ENCODE peak calls at places on chromosomes 13 and 19, in nine cellular contexts. O, Q, P, X, A, S, I, W and K are unnamed samples.
A peak's percentile ranks its signal among the peaks of the same experiment; 100 is the strongest.

GRCh38 chr19:38024991-38025716 is 118.1 kb downstream of the SIPA1L3 start:
- DNase-seq in O (no peak), Q (no peak), P (no peak), X (no peak), A (no peak), S (no peak), I (no peak), W (no peak), K (no peak)

GRCh38 chr19:55408320-55408836 is 790 bp upstream of the UBE2S start:
- DNase-seq in O (no peak), Q (no peak), P (no peak), X (no peak), A (no peak), S (no peak), I (no peak), W (no peak), K (no peak)

GRCh38 chr19:35090160-35090794 is 25.3 kb upstream of the FXYD3 start:
- DNase-seq in O (peak; percentile 28), Q (peak; percentile 71), P (no peak), X (no peak), A (peak; percentile 69), S (peak; percentile 28), I (no peak), W (no peak), K (peak; percentile 56)

GRCh38 chr19:57233207-57233606 is 2.4 kb downstream of the AURKC start:
- DNase-seq in O (no peak), Q (no peak), P (no peak), X (no peak), A (no peak), S (no peak), I (no peak), W (no peak), K (no peak)

GRCh38 chr13:102628559-102628958 is 31.8 kb downstream of the TPP2 start:
- DNase-seq in O (no peak), Q (no peak), P (no peak), X (no peak), A (no peak), S (no peak), I (no peak), W (no peak), K (no peak)

GRCh38 chr19:58387338-58388174 is 487 bp downstream of the RPS5 start:
- DNase-seq in O (no peak), Q (no peak), P (no peak), X (no peak), A (peak; percentile 21), S (no peak), I (no peak), W (no peak), K (no peak)

GRCh38 chr19:2650515-2650914 is 52.0 kb downstream of the GNG7 start:
- DNase-seq in O (no peak), Q (no peak), P (no peak), X (no peak), A (no peak), S (no peak), I (no peak), W (no peak), K (no peak)

GRCh38 chr19:3353493-3353892 is 12.9 kb upstream of the NFIC start:
- DNase-seq in O (no peak), Q (no peak), P (no peak), X (no peak), A (no peak), S (no peak), I (no peak), W (no peak), K (no peak)

GRCh38 chr19:50159078-50159477 is 4.0 kb downstream of the IZUMO2 start:
- DNase-seq in O (no peak), Q (no peak), P (no peak), X (no peak), A (no peak), S (no peak), I (no peak), W (no peak), K (no peak)

GRCh38 chr13:81409284-81409683 is 1068.4 kb upstream of the SPRY2 start:
- DNase-seq in O (no peak), Q (no peak), P (no peak), X (no peak), A (no peak), S (no peak), I (no peak), W (no peak), K (no peak)

GRCh38 chr19:29880498-29881081 is 61.4 kb upstream of the URI1 start:
- DNase-seq in O (no peak), Q (no peak), P (no peak), X (no peak), A (no peak), S (no peak), I (no peak), W (no peak), K (no peak)

GRCh38 chr13:111976474-111977183 is 90.3 kb upstream of the SOX1 start:
- DNase-seq in O (no peak), Q (no peak), P (no peak), X (no peak), A (no peak), S (no peak), I (no peak), W (no peak), K (no peak)

GRCh38 chr13:44412341-44412935 is 38.8 kb downstream of the SERP2 start:
- DNase-seq in O (no peak), Q (no peak), P (no peak), X (no peak), A (no peak), S (no peak), I (peak; percentile 37), W (no peak), K (no peak)

GRCh38 chr13:48038763-48039162 is 1.2 kb downstream of the NUDT15 start:
- DNase-seq in O (no peak), Q (no peak), P (no peak), X (no peak), A (peak; percentile 47), S (no peak), I (no peak), W (no peak), K (peak; percentile 14)

GRCh38 chr19:10896851-10897526 is 25.6 kb downstream of the CARM1 start:
- DNase-seq in O (no peak), Q (no peak), P (no peak), X (no peak), A (no peak), S (no peak), I (no peak), W (no peak), K (no peak)

GRCh38 chr13:86870388-86870966 is 800.7 kb upstream of the SLITRK5 start:
- DNase-seq in O (no peak), Q (peak; percentile 23), P (no peak), X (no peak), A (no peak), S (no peak), I (no peak), W (no peak), K (peak; percentile 7)

GRCh38 chr19:9881720-9882119 is 46.6 kb downstream of the PIN1 start:
- DNase-seq in O (no peak), Q (no peak), P (no peak), X (no peak), A (no peak), S (no peak), I (no peak), W (no peak), K (peak; percentile 28)

GRCh38 chr13:112876305-112877000 is 92.6 kb upstream of the MCF2L start:
- DNase-seq in O (no peak), Q (no peak), P (no peak), X (no peak), A (no peak), S (no peak), I (no peak), W (no peak), K (no peak)

GRCh38 chr13:99322297-99323103 is 15.3 kb upstream of the GPR183 start:
- DNase-seq in O (no peak), Q (peak; percentile 81), P (no peak), X (no peak), A (peak; percentile 91), S (no peak), I (no peak), W (no peak), K (peak; percentile 89)

GRCh38 chr13:74641586-74641985 is 507.4 kb upstream of the KLF12 start:
- DNase-seq in O (no peak), Q (peak; percentile 70), P (no peak), X (no peak), A (no peak), S (no peak), I (no peak), W (no peak), K (peak; percentile 21)

GRCh38 chr19:3821156-3821555 is 35.0 kb upstream of the MATK start:
- DNase-seq in O (no peak), Q (no peak), P (no peak), X (no peak), A (no peak), S (no peak), I (no peak), W (no peak), K (peak; percentile 49)

GRCh38 chr19:37332839-37333238 is 38.1 kb upstream of the ZNF527 start:
- DNase-seq in O (no peak), Q (no peak), P (no peak), X (no peak), A (no peak), S (no peak), I (no peak), W (no peak), K (no peak)

GRCh38 chr19:50657672-50658437 is 8.6 kb downstream of the C19orf81 start:
- DNase-seq in O (peak; percentile 91), Q (peak; percentile 96), P (no peak), X (peak; percentile 92), A (peak; percentile 100), S (peak; percentile 85), I (peak; percentile 89), W (peak; percentile 68), K (peak; percentile 97)

GRCh38 chr13:110628477-110628793 is 13.1 kb downstream of the NAXD start:
- DNase-seq in O (no peak), Q (peak; percentile 61), P (no peak), X (no peak), A (no peak), S (no peak), I (no peak), W (no peak), K (no peak)

GRCh38 chr19:52190679-52191293 is 934 bp downstream of the PPP2R1A start:
- DNase-seq in O (no peak), Q (peak; percentile 55), P (no peak), X (peak; percentile 56), A (peak; percentile 66), S (no peak), I (no peak), W (no peak), K (peak; percentile 59)

GRCh38 chr19:19105365-19106060 is 32.8 kb downstream of the TMEM161A start:
- DNase-seq in O (no peak), Q (peak; percentile 36), P (no peak), X (peak; percentile 59), A (peak; percentile 72), S (peak; percentile 42), I (no peak), W (peak; percentile 31), K (no peak)

GRCh38 chr19:29389495-29389894 is 136.3 kb upstream of the VSTM2B start:
- DNase-seq in O (no peak), Q (no peak), P (no peak), X (no peak), A (no peak), S (no peak), I (no peak), W (no peak), K (no peak)

GRCh38 chr19:10193666-10194499 is 870 bp downstream of the DNMT1 start:
- DNase-seq in O (no peak), Q (peak; percentile 69), P (peak; percentile 11), X (no peak), A (peak; percentile 69), S (peak; percentile 16), I (peak; percentile 63), W (no peak), K (peak; percentile 72)

GRCh38 chr13:28329395-28330158 is 165.4 kb downstream of the FLT1 start:
- DNase-seq in O (no peak), Q (peak; percentile 97), P (no peak), X (peak; percentile 46), A (peak; percentile 99), S (no peak), I (peak; percentile 67), W (peak; percentile 82), K (peak; percentile 70)

GRCh38 chr13:62096652-62097051 is 681.0 kb upstream of the PCDH20 start:
- DNase-seq in O (no peak), Q (no peak), P (no peak), X (no peak), A (no peak), S (no peak), I (no peak), W (no peak), K (no peak)

GRCh38 chr13:39209731-39210633 is 171.7 kb downstream of the NHLRC3 start:
- DNase-seq in O (no peak), Q (peak; percentile 74), P (no peak), X (no peak), A (peak; percentile 5), S (no peak), I (no peak), W (no peak), K (no peak)